ENCODE peak calls at places on chromosomes 5 and 9, in seven cellular contexts. O is mucosa of descending colon; I is GM18507; J is stimulated activated CD8-positive, alpha-beta memory T cell treated with anti-CD3 and anti-CD28 coated beads, Interleukin-15, amount 100 ng/mL, for 1 hour; E is T-cell; C is lower leg skin; Y is hypothalamus. P is an unnamed sample.

GRCh38 chr5:93782978-93783377 is 41.6 kb upstream of the POU5F2 start:
- DNase-seq in O (no peak), I (no peak), J (no peak), E (no peak), C (no peak), Y (no peak), P (no peak)

GRCh38 chr5:178309271-178310008 is 76.8 kb upstream of the PHYKPL start:
- DNase-seq in O (no peak), I (no peak), J (no peak), E (no peak), C (no peak), Y (no peak), P (no peak)

GRCh38 chr5:88707216-88707965 is 175.6 kb downstream of the MEF2C start:
- DNase-seq in O (no peak), I (no peak), J (no peak), E (no peak), C (no peak), Y (no peak), P (no peak)

GRCh38 chr5:133807348-133807747 is 161.1 kb downstream of the C5orf15 start:
- DNase-seq in O (no peak), I (no peak), J (no peak), E (no peak), C (no peak), Y (no peak), P (no peak)

GRCh38 chr5:174139623-174140022 is 94.1 kb downstream of the NSG2 start:
- DNase-seq in O (no peak), I (no peak), J (no peak), E (no peak), C (no peak), Y (no peak), P (no peak)

GRCh38 chr5:154627711-154628678 is 127.2 kb upstream of the LARP1 start:
- DNase-seq in O (no peak), I (no peak), J (no peak), E (no peak), C (peak), Y (no peak), P (no peak)

GRCh38 chr5:61319388-61320146 is 12.5 kb upstream of the ZSWIM6 start:
- DNase-seq in O (peak), I (no peak), J (no peak), E (no peak), C (no peak), Y (no peak), P (peak)

GRCh38 chr9:121649476-121650219 is 1.8 kb upstream of the DAB2IP start:
- DNase-seq in O (no peak), I (no peak), J (no peak), E (no peak), C (no peak), Y (no peak), P (no peak)

GRCh38 chr9:132409828-132410528 is at the start of gene CFAP77:
- DNase-seq in O (peak), I (no peak), J (no peak), E (peak), C (peak), Y (peak), P (no peak)